ENCODE peak calls at places on chromosomes 2 and 18, in four cellular contexts. S is mesothelial cell of epicardium, L is psoas muscle, A is GM06990. B is an unnamed sample.

GRCh38 chr2:17538844-17539554 is 1.5 kb upstream of the VSNL1 start:
- DNase-seq in S (peak), L (peak), A (peak), B (peak)

GRCh38 chr18:54323970-54324369 is 33.7 kb downstream of the STARD6 start:
- DNase-seq in S (no peak), L (no peak), A (no peak), B (no peak)

GRCh38 chr2:102620367-102620766 is 1.0 kb downstream of the SLC9A2 start:
- DNase-seq in S (no peak), L (no peak), A (no peak), B (peak)

GRCh38 chr18:63992751-63993150 is 22.9 kb downstream of the SERPINB8 start:
- DNase-seq in S (no peak), L (no peak), A (no peak), B (no peak)

GRCh38 chr2:10658041-10658913 is 31.5 kb downstream of the NOL10 start:
- DNase-seq in S (no peak), L (no peak), A (no peak), B (no peak)

GRCh38 chr2:9215680-9216079 is 9.1 kb downstream of the ASAP2 start:
- DNase-seq in S (no peak), L (no peak), A (no peak), B (no peak)

GRCh38 chr2:217477583-217477982 is 525.2 kb downstream of the TNS1 start:
- DNase-seq in S (no peak), L (no peak), A (no peak), B (no peak)

GRCh38 chr2:27051902-27052645 is 606 bp downstream of the AGBL5 start:
- DNase-seq in S (peak), L (peak), A (no peak), B (no peak)

GRCh38 chr18:2169656-2170055 is 401.6 kb downstream of the METTL4 start:
- DNase-seq in S (no peak), L (no peak), A (no peak), B (no peak)

GRCh38 chr2:225670111-225670974 is 270.8 kb downstream of the NYAP2 start:
- DNase-seq in S (no peak), L (no peak), A (no peak), B (no peak)
- TF ChIP-seq CTCF in S (peak), L (peak), A (no peak), B (no peak)

DNA sequence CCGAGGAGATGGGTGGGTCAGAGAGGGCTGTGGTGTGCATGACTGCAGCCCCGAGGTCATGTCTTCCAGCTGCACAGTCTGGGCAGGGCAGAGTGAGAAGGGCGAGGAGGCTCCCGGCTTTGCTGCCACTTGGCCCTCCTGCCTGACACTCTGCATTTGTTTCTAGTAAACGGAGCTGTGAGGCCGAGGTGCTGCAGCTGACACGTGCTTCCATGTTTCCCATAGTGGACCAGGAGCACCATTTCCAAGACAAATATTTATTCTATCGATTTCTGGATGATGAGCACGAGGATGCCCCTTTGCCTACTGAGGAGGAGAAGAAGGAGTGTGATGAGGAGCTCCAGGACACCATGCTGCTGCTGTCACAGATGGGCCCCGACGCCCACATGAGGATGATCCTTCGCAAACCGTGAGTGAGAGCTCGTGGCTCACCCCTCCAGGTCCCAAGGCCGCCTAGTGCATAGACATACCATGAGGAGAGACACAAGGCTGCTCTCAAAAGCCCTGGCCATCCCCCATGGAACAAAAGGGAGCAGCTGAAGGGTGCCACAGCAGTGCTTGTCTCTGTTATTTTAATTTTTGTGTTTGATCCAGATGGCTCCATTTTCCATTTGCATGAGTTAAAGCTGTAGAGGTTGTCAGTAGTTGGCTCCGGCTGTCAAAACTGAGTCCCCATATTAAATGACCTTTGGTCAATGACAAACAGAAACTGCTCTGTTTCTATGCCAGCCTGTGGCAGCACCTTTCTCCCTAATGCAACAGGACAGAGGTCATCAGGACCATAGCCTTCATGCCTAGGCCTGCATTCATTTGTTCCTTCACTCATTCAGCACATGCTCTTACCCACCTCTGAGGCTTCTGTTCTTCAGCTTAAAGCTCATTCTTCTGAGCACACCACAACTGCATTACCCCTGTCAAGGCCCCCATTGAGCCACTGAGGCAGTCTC is 108.3 kb upstream of the MAP3K20 start:
- DNase-seq in S (no peak), L (no peak), A (no peak), B (no peak)
- TF ChIP-seq CTCF in S (no peak), L (no peak), A (no peak), B (no peak)

GRCh38 chr2:235264512-235264911 is 229.3 kb upstream of the AGAP1 start:
- DNase-seq in S (no peak), L (no peak), A (no peak), B (no peak)

GRCh38 chr2:235265348-235265965 is 228.4 kb upstream of the AGAP1 start:
- DNase-seq in S (no peak), L (no peak), A (no peak), B (no peak)

GRCh38 chr2:235263205-235264120 is 230.4 kb upstream of the AGAP1 start:
- DNase-seq in S (no peak), L (peak), A (no peak), B (no peak)

GRCh38 chr2:235262750-235263149 is 231.1 kb upstream of the AGAP1 start:
- DNase-seq in S (no peak), L (no peak), A (no peak), B (no peak)

DNA sequence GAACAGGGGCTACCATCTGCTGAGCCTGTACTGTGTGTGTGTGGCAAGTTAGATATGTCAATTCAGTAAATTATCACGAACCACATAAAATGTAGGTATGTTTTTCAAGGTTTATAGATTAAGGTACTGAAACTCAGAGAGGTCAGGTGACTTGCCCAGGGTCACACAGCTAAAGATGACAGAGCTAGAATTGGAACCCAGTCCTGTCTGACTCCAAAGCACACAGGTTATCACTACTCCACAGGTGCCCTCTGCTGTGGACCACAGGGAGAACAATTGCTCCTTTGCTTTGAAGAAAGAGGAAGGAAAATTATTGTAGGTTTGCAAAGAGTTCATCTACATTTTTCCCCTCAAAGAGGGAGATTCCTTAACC is 229.7 kb upstream of the AGAP1 start:
- DNase-seq in S (no peak), L (no peak), A (no peak), B (no peak)
- TF ChIP-seq CTCF in S (no peak), L (no peak), A (no peak), B (no peak)

DNA sequence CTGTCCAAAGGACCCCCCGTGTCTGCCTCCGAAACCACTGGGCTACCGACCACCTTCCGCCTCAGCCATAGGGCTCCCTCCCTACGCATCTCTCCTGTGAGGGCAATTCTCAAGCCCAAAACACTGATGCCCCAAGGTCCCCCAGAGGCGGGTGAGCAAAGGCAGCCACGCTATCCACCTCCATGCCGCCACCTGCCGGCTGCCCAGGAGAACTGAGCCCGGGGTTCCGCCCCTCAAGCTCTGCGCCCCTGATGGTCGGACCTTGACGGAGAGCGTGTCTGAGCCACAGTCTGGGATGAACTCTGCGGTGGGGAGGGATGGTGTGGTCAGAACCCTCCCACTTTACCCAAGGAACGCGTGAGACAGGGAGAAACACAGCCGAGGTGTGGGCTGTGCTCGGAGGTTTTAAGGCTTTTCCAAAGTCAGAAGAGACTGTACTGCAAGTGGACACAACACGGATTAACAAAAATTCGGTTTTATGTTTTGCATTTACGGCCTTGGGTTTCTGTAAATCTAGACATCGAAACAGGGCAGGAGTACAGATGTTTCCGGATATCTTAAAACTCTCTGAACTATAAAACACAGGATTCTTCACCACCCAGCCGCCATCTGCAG is 114.1 kb downstream of the ZNF516 start:
- DNase-seq in S (no peak), L (no peak), A (no peak), B (no peak)
- TF ChIP-seq CTCF in S (peak), L (no peak), A (peak), B (no peak)

DNA sequence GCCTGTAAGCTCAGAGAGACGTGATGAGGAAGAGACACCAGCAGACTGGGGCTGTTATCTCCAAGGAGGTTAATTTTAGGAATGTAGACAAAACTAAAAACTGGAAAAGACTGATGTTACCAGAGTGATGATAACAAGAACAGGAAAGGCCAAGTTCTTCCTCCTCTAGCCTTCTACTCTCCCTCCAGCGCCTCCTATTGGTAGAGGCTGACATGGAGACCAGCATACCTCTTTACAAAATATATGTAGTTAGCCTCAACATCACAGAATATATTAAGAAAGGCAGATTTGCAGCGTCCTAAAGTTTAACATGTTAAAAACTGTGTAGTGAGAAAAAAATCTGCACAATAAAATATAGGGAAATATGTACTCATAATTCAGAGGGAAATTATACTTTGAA is 66.0 kb downstream of the TCF4 start:
- DNase-seq in S (no peak), L (no peak), A (no peak), B (no peak)
- TF ChIP-seq CTCF in S (no peak), L (peak), A (peak), B (peak)

GRCh38 chr2:213806125-213806726 is 522.0 kb downstream of the SPAG16 start:
- DNase-seq in S (no peak), L (no peak), A (no peak), B (peak)
- TF ChIP-seq CTCF in S (peak), L (peak), A (peak), B (peak)

GRCh38 chr2:146701183-146701582 is 1143.6 kb upstream of the ACVR2A start:
- DNase-seq in S (no peak), L (no peak), A (no peak), B (no peak)
- TF ChIP-seq CTCF in S (no peak), L (no peak), A (peak), B (peak)

B was measured in GM13977.